ENCODE peak calls at places on chromosomes 6 and 20, in five cellular contexts. I is mesenchymal stem cell, O is GM04504, M is H4, U is endodermal cell. X is an unnamed sample.
A peak's percentile ranks its signal among the peaks of the same experiment; 100 is the strongest.

GRCh38 chr20:62361799-62362589 is 5.1 kb downstream of the LAMA5 start:
- DNase-seq in O (no peak), U (peak; percentile 97), M (no peak), I (no peak), X (no peak)

GRCh38 chr6:46412662-46413061 is 78.6 kb downstream of the RCAN2 start:
- DNase-seq in I (no peak), U (no peak), M (no peak), O (no peak), X (no peak)

GRCh38 chr6:71258078-71258866 is 30.3 kb upstream of the OGFRL1 start:
- DNase-seq in U (no peak), I (no peak), M (peak; percentile 24), O (no peak), X (no peak)

GRCh38 chr20:47956261-47956995 is 171.1 kb upstream of the SULF2 start:
- DNase-seq in U (no peak), M (no peak), O (no peak), I (no peak), X (no peak)

GRCh38 chr20:31675828-31676533 is 38.3 kb downstream of the COX4I2 start:
- DNase-seq in U (no peak), M (no peak), I (peak; percentile 76), O (no peak), X (peak; percentile 99)

GRCh38 chr6:14499804-14500203 is 382.2 kb downstream of the CD83 start:
- DNase-seq in I (peak; percentile 60), M (peak; percentile 83), O (peak; percentile 67), U (peak; percentile 75), X (peak; percentile 91)

GRCh38 chr20:32574296-32575226 is 10.6 kb downstream of the NOL4L start:
- DNase-seq in O (peak; percentile 41), M (peak; percentile 77), I (peak; percentile 92), U (peak; percentile 82), X (peak; percentile 92)

GRCh38 chr20:54091120-54091480 is 20.7 kb upstream of the BCAS1 start:
- DNase-seq in M (no peak), O (no peak), I (no peak), U (no peak), X (no peak)

GRCh38 chr20:49878977-49879376 is 36.4 kb downstream of the SPATA2 start:
- DNase-seq in O (no peak), U (no peak), I (no peak), M (no peak), X (no peak)

GRCh38 chr6:12051861-12052368 is 39.8 kb downstream of the HIVEP1 start:
- DNase-seq in I (peak; percentile 69), O (no peak), M (peak; percentile 26), U (no peak), X (peak; percentile 74)

GRCh38 chr6:154619183-154619582 is 108.7 kb upstream of the CNKSR3 start:
- DNase-seq in M (no peak), O (no peak), U (no peak), I (no peak), X (no peak)

GRCh38 chr20:50121858-50122271 is 8.9 kb upstream of the UBE2V1 start:
- DNase-seq in M (no peak), U (peak; percentile 79), O (peak; percentile 48), I (no peak), X (no peak)

GRCh38 chr6:26107935-26108334 is 20.7 kb downstream of the HFE start:
- DNase-seq in M (no peak), O (no peak), I (no peak), U (no peak), X (no peak)

GRCh38 chr20:50389437-50389807 is 120.8 kb upstream of the PTPN1 start:
- DNase-seq in U (no peak), O (no peak), M (no peak), I (no peak), X (no peak)

GRCh38 chr6:157966990-157967389 is 14.7 kb upstream of the SYNJ2 start:
- DNase-seq in I (no peak), M (no peak), O (no peak), U (peak; percentile 49), X (no peak)

GRCh38 chr20:431012-431904 is 23.2 kb downstream of the RBCK1 start:
- DNase-seq in I (peak; percentile 79), M (peak; percentile 77), O (peak; percentile 36), U (peak; percentile 89), X (peak; percentile 66)

GRCh38 chr20:25007491-25008305 is 15.1 kb upstream of the APMAP start:
- DNase-seq in I (no peak), M (no peak), U (peak; percentile 14), O (no peak), X (no peak)

GRCh38 chr20:40632346-40632976 is 56.6 kb downstream of the MAFB start:
- DNase-seq in U (no peak), M (no peak), I (no peak), O (no peak), X (no peak)

GRCh38 chr6:11589261-11589660 is 51.7 kb downstream of the TMEM170B start:
- DNase-seq in U (no peak), I (no peak), M (no peak), O (no peak), X (no peak)

GRCh38 chr20:24658920-24659660 is 189.7 kb downstream of the SYNDIG1 start:
- DNase-seq in M (no peak), U (no peak), I (no peak), O (no peak), X (no peak)

GRCh38 chr6:4164456-4164855 is 29.1 kb upstream of the ECI2 start:
- DNase-seq in I (no peak), O (no peak), M (no peak), U (no peak), X (no peak)

GRCh38 chr6:26183581-26184408 is 96.6 kb downstream of the HFE start:
- DNase-seq in O (peak; percentile 75), I (peak; percentile 91), M (no peak), U (peak; percentile 91), X (peak; percentile 93)

GRCh38 chr20:17557675-17558006 is 12.2 kb upstream of the DSTN start:
- DNase-seq in I (peak; percentile 92), U (no peak), M (peak; percentile 64), O (no peak), X (peak; percentile 87)

GRCh38 chr6:135114355-135115145 is 59.9 kb upstream of the HBS1L start:
- DNase-seq in I (no peak), O (no peak), M (no peak), U (no peak), X (no peak)

GRCh38 chr6:108673602-108674001 is 112.9 kb downstream of the FOXO3 start:
- DNase-seq in U (no peak), M (no peak), O (no peak), I (no peak), X (no peak)

GRCh38 chr6:42937548-42938427 is 8.5 kb downstream of the CNPY3 start:
- DNase-seq in O (no peak), I (no peak), U (no peak), M (no peak), X (no peak)

GRCh38 chr6:29465279-29465678 is 8.3 kb downstream of the OR2H1 start:
- DNase-seq in O (no peak), M (no peak), I (no peak), U (no peak), X (no peak)

GRCh38 chr6:52352239-52353008 is 9.5 kb upstream of the PAQR8 start:
- DNase-seq in M (peak; percentile 95), O (peak; percentile 90), I (peak; percentile 97), U (no peak), X (peak; percentile 89)

GRCh38 chr6:97049254-97050004 is 124.9 kb downstream of the KLHL32 start:
- DNase-seq in I (no peak), M (no peak), U (no peak), O (no peak), X (peak; percentile 1)

GRCh38 chr20:402898-403581 is 5.1 kb upstream of the RBCK1 start:
- DNase-seq in O (no peak), I (no peak), M (no peak), U (no peak), X (no peak)

GRCh38 chr6:164409309-164410009 is 899.9 kb downstream of the C6orf118 start:
- DNase-seq in M (no peak), U (no peak), O (no peak), I (no peak), X (no peak)

GRCh38 chr20:6212903-6213302 is 90.1 kb upstream of the FERMT1 start:
- DNase-seq in U (no peak), O (no peak), M (no peak), I (no peak), X (no peak)

GRCh38 chr20:46255440-46256104 is 52.7 kb downstream of the CDH22 start:
- DNase-seq in U (no peak), I (no peak), O (no peak), M (peak; percentile 64), X (peak; percentile 38)

GRCh38 chr6:126307859-126308258 is 32.1 kb upstream of the CENPW start:
- DNase-seq in O (peak; percentile 13), M (peak; percentile 5), U (no peak), I (no peak), X (peak; percentile 80)

GRCh38 chr20:4985658-4986057 is 15.7 kb downstream of the SLC23A2 start:
- DNase-seq in I (no peak), O (peak; percentile 30), M (peak; percentile 20), U (no peak), X (peak; percentile 37)

GRCh38 chr6:142258305-142258704 is 43.5 kb upstream of the ADGRG6 start:
- DNase-seq in M (no peak), O (no peak), I (no peak), U (no peak), X (no peak)

GRCh38 chr6:133502451-133503259 is 261.5 kb downstream of the EYA4 start:
- DNase-seq in I (peak; percentile 64), O (peak; percentile 63), U (no peak), M (peak; percentile 78), X (peak; percentile 83)

X was measured in amniotic epithelial cell.